ENCODE peak calls at places on chromosomes 1 and 21, in seven cellular contexts. S is stimulated activated CD4-positive, alpha-beta T cell treated with anti-CD3 and anti-CD28 coated beads, Interleukin-4, amount 100 ng/mL, for 4 hours; L is HCEC 1CT; J is HEK293T; I is GM03348; X is psoas muscle; Y is heart left ventricle. V is an unnamed sample.

GRCh38 chr1:235047331-235047871 is 81.2 kb downstream of the TOMM20 start:
- DNase-seq in S (no peak), L (no peak), J (no peak), I (no peak), X (no peak), Y (no peak), V (no peak)

GRCh38 chr1:192445849-192446489 is 129.2 kb downstream of the RGS21 start:
- DNase-seq in S (peak; percentile 4), L (peak; percentile 31), J (no peak), I (peak; percentile 23), X (no peak), Y (peak; percentile 24), V (peak; percentile 39)

GRCh38 chr1:154962238-154962678 is 676 bp upstream of the PYGO2 start:
- DNase-seq in S (no peak), L (no peak), J (no peak), I (no peak), X (peak; percentile 40), Y (no peak), V (no peak)

GRCh38 chr1:23561813-23562100 is 2.5 kb upstream of the ID3 start:
- DNase-seq in S (no peak), L (no peak), J (no peak), I (no peak), X (no peak), Y (no peak), V (peak; percentile 31)

GRCh38 chr1:61080408-61081134 is 1.8 kb upstream of the NFIA start:
- DNase-seq in S (no peak), L (no peak), J (no peak), I (no peak), X (no peak), Y (no peak), V (no peak)

GRCh38 chr1:10431065-10431730 is 965 bp downstream of the CENPS start:
- DNase-seq in S (no peak), L (no peak), J (peak; percentile 22), I (peak; percentile 36), X (no peak), Y (no peak), V (peak; percentile 25)

GRCh38 chr21:43983390-43983789 is 28.7 kb upstream of the TRAPPC10 start:
- DNase-seq in S (no peak), L (no peak), J (no peak), I (no peak), X (no peak), Y (no peak), V (no peak)

GRCh38 chr1:54310439-54311328 is 95.5 kb downstream of the SSBP3 start:
- DNase-seq in S (peak; percentile 64), L (no peak), J (peak; percentile 83), I (peak; percentile 40), X (no peak), Y (peak; percentile 45), V (peak; percentile 75)

GRCh38 chr1:225152061-225152460 is 222.6 kb downstream of the DNAH14 start:
- DNase-seq in S (no peak), L (no peak), J (no peak), I (no peak), X (no peak), Y (no peak), V (no peak)

GRCh38 chr1:70459502-70460225 is 48.6 kb downstream of the CTH start:
- DNase-seq in S (no peak), L (peak; percentile 64), J (no peak), I (peak; percentile 35), X (no peak), Y (no peak), V (no peak)

GRCh38 chr1:6121021-6121421 is 59.1 kb downstream of the CHD5 start:
- DNase-seq in S (no peak), L (no peak), J (no peak), I (no peak), X (no peak), Y (no peak), V (no peak)

GRCh38 chr1:40032240-40032891 is 8.2 kb upstream of the CAP1 start:
- DNase-seq in S (peak; percentile 41), L (peak; percentile 58), J (peak; percentile 56), I (peak; percentile 74), X (peak; percentile 21), Y (peak; percentile 55), V (peak; percentile 55)

GRCh38 chr1:204296431-204296988 is 63.2 kb downstream of the PLEKHA6 start:
- DNase-seq in S (no peak), L (peak; percentile 89), J (no peak), I (peak; percentile 66), X (no peak), Y (peak; percentile 32), V (no peak)

GRCh38 chr1:91891486-91891885 is 5.5 kb upstream of the TGFBR3 start:
- DNase-seq in S (no peak), L (peak; percentile 72), J (no peak), I (peak; percentile 47), X (no peak), Y (no peak), V (no peak)